ENCODE peak calls at places on chromosomes 11 and 22, in six cellular contexts. L, O, G, N, T and D are unnamed samples.

GRCh38 chr11:70122490-70123198 is 44.5 kb downstream of the ANO1 start:
- DNase-seq in L (no peak), N (no peak), O (no peak), G (no peak), T (no peak), D (no peak)

GRCh38 chr22:31206896-31207687 is 5.0 kb upstream of the LIMK2 start:
- DNase-seq in L (peak), T (no peak), N (peak), G (no peak), O (no peak), D (no peak)

GRCh38 chr11:18624161-18624560 is 10.0 kb downstream of the SPTY2D1 start:
- DNase-seq in O (no peak), T (no peak), N (no peak), G (no peak), L (no peak), D (no peak)

GRCh38 chr11:2750101-2750509 is 50.3 kb upstream of the KCNQ1OT1 start:
- DNase-seq in O (no peak), G (no peak), L (no peak), T (no peak), N (peak), D (no peak)

GRCh38 chr11:44566559-44566949 is 1.1 kb downstream of the CD82 start:
- DNase-seq in N (no peak), L (no peak), T (no peak), O (no peak), G (no peak), D (no peak)

GRCh38 chr11:11769782-11770181 is 72.0 kb upstream of the USP47 start:
- DNase-seq in O (no peak), L (no peak), G (no peak), N (no peak), T (no peak), D (no peak)

GRCh38 chr22:32080904-32081303 is 37.8 kb downstream of the SLC5A1 start:
- DNase-seq in O (peak), T (no peak), G (peak), L (no peak), N (no peak), D (peak)

GRCh38 chr11:14544611-14545010 is 24.4 kb upstream of the PSMA1 start:
- DNase-seq in T (no peak), L (no peak), N (no peak), O (no peak), G (no peak), D (peak)

GRCh38 chr11:12075822-12076821 is 34.3 kb upstream of the MICAL2 start:
- DNase-seq in T (no peak), N (peak), O (peak), L (peak), G (no peak), D (no peak)

GRCh38 chr22:36351921-36352774 is 35.6 kb downstream of the MYH9 start:
- DNase-seq in N (no peak), O (no peak), T (no peak), L (no peak), G (peak), D (no peak)

GRCh38 chr11:87036756-87037449 is 831 bp upstream of the TMEM135 start:
- DNase-seq in N (no peak), O (no peak), T (peak), G (no peak), L (peak), D (no peak)

GRCh38 chr22:30547188-30547587 is 647 bp upstream of the SEC14L6 start:
- DNase-seq in N (no peak), L (no peak), G (no peak), T (no peak), O (no peak), D (no peak)

GRCh38 chr22:49543876-49544275 is 283.8 kb downstream of the BRD1 start:
- DNase-seq in T (no peak), L (peak), N (no peak), O (no peak), G (no peak), D (no peak)

GRCh38 chr11:37942081-37942480 is 1344.0 kb upstream of the RAG2 start:
- DNase-seq in G (no peak), N (no peak), T (no peak), O (no peak), L (no peak), D (no peak)

GRCh38 chr22:47994045-47994444 is 1231.6 kb downstream of the TBC1D22A start:
- DNase-seq in L (no peak), N (no peak), T (no peak), G (no peak), O (no peak), D (no peak)

GRCh38 chr11:47552581-47553416 is at the start of gene CELF1:
- DNase-seq in L (peak), N (peak), T (peak), O (peak), G (peak), D (peak)

GRCh38 chr11:47550288-47551052 is 2.5 kb downstream of the CELF1 start:
- DNase-seq in T (no peak), G (no peak), L (no peak), O (no peak), N (no peak), D (no peak)

GRCh38 chr11:47553417-47553746 is 450 bp upstream of the CELF1 start:
- DNase-seq in L (no peak), N (no peak), T (no peak), O (no peak), G (no peak), D (peak)

GRCh38 chr11:47552086-47552580 is 799 bp downstream of the CELF1 start:
- DNase-seq in N (peak), G (peak), T (peak), O (no peak), L (no peak), D (no peak)

GRCh38 chr11:47551086-47551485 is 1.8 kb downstream of the CELF1 start:
- DNase-seq in T (no peak), N (no peak), L (no peak), O (no peak), G (peak), D (peak)
- TF ChIP-seq CTCF in T (peak), N (no peak), L (no peak), O (peak), G (peak), D (no peak)

DNA sequence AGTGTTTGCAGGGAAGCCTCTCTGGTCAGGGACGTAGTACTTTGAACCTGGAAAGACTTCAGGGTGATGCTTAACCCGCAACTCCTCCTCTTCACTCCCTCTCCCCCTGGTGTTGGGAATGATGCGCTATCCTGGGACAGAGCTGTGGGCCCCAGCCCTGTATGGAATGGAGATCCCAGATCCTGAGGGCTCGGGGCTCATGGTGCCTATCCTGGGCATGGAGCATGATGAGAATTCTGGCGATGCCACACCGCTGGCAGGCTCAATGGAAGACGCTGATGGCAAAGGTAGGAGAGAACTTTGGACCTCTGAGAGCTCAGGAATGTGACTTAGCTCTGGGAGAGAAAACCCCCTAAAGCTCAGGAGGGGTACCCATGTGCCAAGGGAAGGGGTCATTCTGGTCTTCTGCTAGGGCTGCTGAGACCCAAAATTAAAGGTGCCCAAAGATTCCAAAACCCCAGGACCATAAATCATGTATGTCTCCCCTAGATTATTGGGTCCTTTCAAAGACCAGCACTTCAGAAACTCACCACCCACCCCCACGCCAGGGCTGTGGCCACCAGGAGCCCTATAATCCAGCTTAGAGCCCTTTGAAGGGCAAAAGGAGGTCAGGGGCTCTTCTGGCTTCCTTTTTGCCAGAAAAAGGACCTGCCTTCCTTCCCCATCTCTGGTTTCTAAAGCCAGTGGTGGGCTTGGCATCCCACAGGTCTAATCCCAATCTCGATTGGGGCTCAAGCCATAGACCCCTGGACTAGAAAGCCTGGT is 52.5 kb downstream of the BTG4 start:
- DNase-seq in T (no peak), G (no peak), O (no peak), L (no peak), N (no peak), D (no peak)
- TF ChIP-seq CTCF in T (no peak), G (no peak), O (peak), L (no peak), N (no peak), D (no peak)

GRCh38 chr11:21514298-21514697 is 678.6 kb upstream of the ANO5 start:
- DNase-seq in L (no peak), T (peak), N (no peak), O (no peak), G (peak), D (no peak)
- TF ChIP-seq CTCF in L (no peak), T (peak), N (no peak), O (no peak), G (no peak), D (no peak)

GRCh38 chr11:32289701-32290100 is 145.6 kb downstream of the WT1 start:
- DNase-seq in G (no peak), N (no peak), O (no peak), L (no peak), T (no peak), D (no peak)

GRCh38 chr11:32290783-32291182 is 144.6 kb downstream of the WT1 start:
- DNase-seq in L (no peak), N (no peak), G (no peak), O (no peak), T (no peak), D (no peak)

GRCh38 chr11:32288276-32288675 is 147.1 kb downstream of the WT1 start:
- DNase-seq in O (no peak), T (no peak), L (no peak), G (no peak), N (no peak), D (no peak)
- TF ChIP-seq CTCF in O (no peak), T (no peak), L (no peak), G (no peak), N (no peak), D (no peak)

GRCh38 chr11:83219095-83219494 is 25.6 kb downstream of the ANKRD42 start:
- DNase-seq in N (no peak), L (no peak), O (no peak), T (no peak), G (peak), D (no peak)
- TF ChIP-seq CTCF in N (no peak), L (no peak), O (peak), T (no peak), G (peak), D (peak)

DNA sequence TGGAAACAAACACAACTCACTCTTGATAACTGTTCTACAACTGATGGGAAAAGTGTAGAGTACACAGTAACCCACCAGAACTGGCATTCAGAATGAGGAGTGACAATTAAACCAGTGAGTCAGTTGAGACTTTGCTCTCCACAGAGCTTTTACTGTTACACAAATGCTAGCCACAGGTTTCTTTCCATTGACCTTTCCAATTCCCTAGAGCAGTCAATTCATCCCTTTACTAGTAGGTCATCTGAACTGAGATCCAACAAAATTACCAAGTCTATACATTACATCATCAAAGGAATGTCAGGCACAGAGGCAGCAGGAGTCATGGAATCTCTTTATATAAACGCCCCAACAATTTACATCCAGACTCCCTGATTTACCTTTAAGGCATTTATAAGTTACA is 65.9 kb downstream of the PHF21A start:
- DNase-seq in T (no peak), N (no peak), L (no peak), O (no peak), G (no peak), D (no peak)
- TF ChIP-seq CTCF in T (no peak), N (no peak), L (no peak), O (no peak), G (no peak), D (no peak)

GRCh38 chr11:116458546-116458945 is 314.2 kb downstream of the BUD13 start:
- DNase-seq in T (no peak), G (no peak), N (no peak), O (no peak), L (no peak), D (no peak)

GRCh38 chr11:116454951-116455350 is 317.8 kb downstream of the BUD13 start:
- DNase-seq in L (no peak), O (no peak), T (no peak), G (no peak), N (no peak), D (no peak)

GRCh38 chr11:116457336-116458007 is 315.3 kb downstream of the BUD13 start:
- DNase-seq in N (no peak), O (no peak), G (no peak), L (no peak), T (peak), D (no peak)

GRCh38 chr11:116452447-116452846 is 320.3 kb downstream of the BUD13 start:
- DNase-seq in L (no peak), T (no peak), O (no peak), G (no peak), N (no peak), D (no peak)

GRCh38 chr11:116454020-116454645 is 318.7 kb downstream of the BUD13 start:
- DNase-seq in N (peak), G (peak), O (peak), L (peak), T (peak), D (peak)
- TF ChIP-seq CTCF in N (no peak), G (peak), O (peak), L (peak), T (peak), D (peak)

GRCh38 chr11:68437927-68438657 is 22.5 kb upstream of the PPP6R3 start:
- DNase-seq in N (no peak), G (no peak), L (no peak), T (no peak), O (no peak), D (no peak)

GRCh38 chr11:68439355-68440065 is 21.0 kb upstream of the PPP6R3 start:
- DNase-seq in G (no peak), O (no peak), N (no peak), T (no peak), L (no peak), D (peak)

GRCh38 chr11:68438658-68439259 is 21.8 kb upstream of the PPP6R3 start:
- DNase-seq in N (no peak), G (no peak), T (no peak), O (no peak), L (no peak), D (peak)

GRCh38 chr11:68436162-68436888 is 24.2 kb upstream of the PPP6R3 start:
- DNase-seq in L (no peak), O (no peak), T (no peak), G (no peak), N (no peak), D (no peak)

DNA sequence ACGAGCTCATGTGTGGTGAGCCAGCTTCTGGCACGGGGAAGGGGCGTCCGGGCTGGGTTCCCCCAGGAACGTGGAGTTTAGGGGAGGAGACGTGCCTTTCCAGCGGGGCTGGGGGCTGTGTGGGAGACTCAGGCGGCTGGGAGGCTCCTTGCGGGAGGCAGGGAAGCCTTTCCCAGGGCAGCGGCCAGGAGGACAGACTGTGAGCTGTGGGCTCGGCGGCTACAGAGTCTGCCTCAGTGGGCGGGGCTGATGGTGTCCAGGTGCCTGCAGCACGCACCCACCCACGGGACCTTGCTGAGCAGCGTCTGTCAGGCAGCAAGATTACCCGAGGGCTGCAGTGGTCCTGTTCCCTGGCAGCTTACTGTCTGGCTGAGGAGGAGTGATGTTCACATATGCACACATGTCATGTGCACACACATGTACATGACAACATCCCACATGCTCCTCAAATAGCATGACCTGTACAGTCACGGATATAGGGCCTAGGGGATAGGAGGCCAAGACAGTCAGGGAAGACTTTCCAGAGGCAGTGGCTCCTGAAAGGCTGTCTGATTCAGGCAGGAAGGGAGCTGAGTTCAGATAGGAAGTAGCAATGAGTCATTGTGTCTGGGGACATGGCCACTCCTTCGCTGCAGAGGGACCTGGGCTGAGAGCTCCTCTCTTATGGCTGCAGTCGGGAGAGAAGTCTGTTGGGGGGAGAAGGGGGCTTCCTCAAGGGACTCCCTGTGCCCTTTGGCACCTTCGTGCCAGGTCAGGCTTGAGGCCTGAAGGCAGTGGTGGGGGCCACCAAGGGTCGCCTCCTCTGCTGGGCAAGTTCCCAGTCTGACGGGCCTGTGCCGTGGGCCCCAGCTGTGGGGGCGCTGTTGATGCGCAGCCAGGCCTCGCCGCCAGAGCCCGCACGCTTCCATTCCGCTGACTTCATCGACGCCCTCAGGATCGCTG is 23.3 kb upstream of the PPP6R3 start:
- DNase-seq in L (no peak), O (peak), G (no peak), T (peak), N (no peak), D (no peak)
- TF ChIP-seq CTCF in L (no peak), O (no peak), G (peak), T (no peak), N (no peak), D (no peak)